ENCODE peak calls at places on chromosomes 6 and 20, in eight cellular contexts. O, J, K, N, X, D, T and W are unnamed samples.

GRCh38 chr6:71330501-71330900 is 41.9 kb downstream of the OGFRL1 start:
- DNase-seq in J (no peak), N (no peak), X (no peak), T (no peak), K (no peak), O (no peak), D (no peak), W (no peak)

GRCh38 chr6:82511546-82511945 is 147.9 kb downstream of the TPBG start:
- DNase-seq in O (no peak), J (no peak), T (no peak), N (no peak), K (no peak), X (no peak), D (no peak), W (no peak)

GRCh38 chr6:31441368-31442267 is 38.2 kb downstream of the MICA start:
- DNase-seq in N (peak), T (peak), O (peak), J (peak), K (peak), D (peak), X (peak), W (peak)

GRCh38 chr20:46308258-46309157 is at the start of gene CDH22:
- DNase-seq in K (peak), X (peak), O (peak), T (peak), N (peak), D (peak), J (no peak), W (no peak)

GRCh38 chr20:6178537-6178936 is 55.7 kb upstream of the FERMT1 start:
- DNase-seq in J (no peak), N (peak), T (peak), D (peak), K (no peak), X (no peak), O (no peak), W (peak)

GRCh38 chr6:101534386-101534785 is 140.9 kb downstream of the GRIK2 start:
- DNase-seq in K (no peak), X (no peak), N (no peak), T (peak), D (peak), J (no peak), O (no peak), W (peak)

GRCh38 chr6:159577564-159577963 is 115.5 kb downstream of the SOD2 start:
- DNase-seq in N (no peak), K (no peak), J (peak), X (no peak), O (no peak), D (no peak), T (peak), W (no peak)

GRCh38 chr20:43691928-43692524 is 25.1 kb downstream of the MYBL2 start:
- DNase-seq in J (peak), D (peak), K (peak), X (peak), O (no peak), N (peak), T (peak), W (peak)

GRCh38 chr6:33949877-33950831 is 146.4 kb upstream of the MLN start:
- DNase-seq in O (no peak), D (no peak), T (no peak), N (no peak), J (no peak), X (no peak), K (no peak), W (no peak)

DNA sequence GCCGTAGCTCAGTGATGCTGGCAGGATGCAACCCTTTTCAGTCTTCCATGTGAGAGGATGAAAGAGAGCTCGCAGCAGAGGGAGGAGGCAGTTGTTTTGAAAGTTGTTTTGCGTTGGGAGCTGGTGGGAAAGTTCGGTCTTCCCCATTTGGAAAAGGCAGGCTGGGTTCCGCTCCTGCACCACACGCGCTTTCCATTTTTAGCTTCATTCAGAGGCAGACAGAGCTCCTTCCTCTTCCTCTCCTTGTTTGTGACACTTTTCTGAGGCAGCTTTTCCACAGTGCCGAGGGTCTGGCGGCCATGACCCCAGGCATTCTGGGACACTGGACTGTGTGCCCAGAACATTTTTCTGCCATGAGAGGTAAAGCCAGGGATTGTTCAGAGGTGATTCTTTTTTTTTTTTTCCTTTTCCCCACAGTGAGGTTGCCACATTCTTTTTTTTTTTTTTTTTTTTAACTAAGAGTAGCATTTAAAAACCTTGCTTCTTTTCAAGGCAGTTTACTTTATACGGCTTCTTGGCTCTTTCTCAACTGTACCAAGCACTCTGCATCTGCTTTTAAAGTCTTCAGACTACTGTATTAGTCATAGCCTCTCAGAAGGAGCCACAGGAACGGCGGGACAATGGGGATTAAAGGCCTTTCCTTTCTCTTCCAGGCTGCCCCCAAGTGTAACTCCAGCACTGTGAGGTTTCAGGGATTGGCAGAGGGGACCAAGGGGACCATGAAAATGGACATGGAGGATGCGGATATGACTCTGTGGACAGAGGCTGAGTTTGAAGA is 1.6 kb downstream of the PRDM1 start:
- DNase-seq in X (no peak), D (peak), T (peak), N (peak), K (no peak), O (no peak), J (no peak), W (peak)
- TF ChIP-seq CTCF in X (no peak), D (no peak), T (no peak), N (no peak), K (no peak), O (no peak), J (no peak), W (no peak)

GRCh38 chr20:25223179-25223661 is 24.7 kb upstream of the PYGB start:
- DNase-seq in X (no peak), K (peak), N (peak), T (peak), D (peak), O (no peak), J (peak), W (peak)
- TF ChIP-seq CTCF in X (no peak), K (peak), N (no peak), T (peak), D (peak), O (no peak), J (peak), W (peak)

GRCh38 chr6:56771189-56771588 is 128.5 kb upstream of the DST start:
- DNase-seq in O (no peak), N (no peak), T (no peak), X (no peak), D (no peak), J (no peak), K (no peak), W (no peak)

GRCh38 chr6:56772737-56773184 is 130.1 kb upstream of the DST start:
- DNase-seq in J (no peak), O (no peak), N (peak), X (no peak), D (peak), T (peak), K (no peak), W (peak)

GRCh38 chr6:56775498-56776166 is 132.9 kb upstream of the DST start:
- DNase-seq in X (no peak), N (peak), K (no peak), D (no peak), J (no peak), O (no peak), T (no peak), W (no peak)

GRCh38 chr6:56770011-56770520 is 127.4 kb upstream of the DST start:
- DNase-seq in K (no peak), T (peak), N (no peak), O (no peak), J (no peak), X (no peak), D (peak), W (no peak)

GRCh38 chr6:56771929-56772607 is 129.4 kb upstream of the DST start:
- DNase-seq in X (no peak), K (no peak), N (no peak), T (no peak), J (no peak), O (no peak), D (no peak), W (no peak)
- TF ChIP-seq CTCF in X (no peak), K (no peak), N (no peak), T (no peak), J (no peak), O (no peak), D (no peak), W (no peak)

DNA sequence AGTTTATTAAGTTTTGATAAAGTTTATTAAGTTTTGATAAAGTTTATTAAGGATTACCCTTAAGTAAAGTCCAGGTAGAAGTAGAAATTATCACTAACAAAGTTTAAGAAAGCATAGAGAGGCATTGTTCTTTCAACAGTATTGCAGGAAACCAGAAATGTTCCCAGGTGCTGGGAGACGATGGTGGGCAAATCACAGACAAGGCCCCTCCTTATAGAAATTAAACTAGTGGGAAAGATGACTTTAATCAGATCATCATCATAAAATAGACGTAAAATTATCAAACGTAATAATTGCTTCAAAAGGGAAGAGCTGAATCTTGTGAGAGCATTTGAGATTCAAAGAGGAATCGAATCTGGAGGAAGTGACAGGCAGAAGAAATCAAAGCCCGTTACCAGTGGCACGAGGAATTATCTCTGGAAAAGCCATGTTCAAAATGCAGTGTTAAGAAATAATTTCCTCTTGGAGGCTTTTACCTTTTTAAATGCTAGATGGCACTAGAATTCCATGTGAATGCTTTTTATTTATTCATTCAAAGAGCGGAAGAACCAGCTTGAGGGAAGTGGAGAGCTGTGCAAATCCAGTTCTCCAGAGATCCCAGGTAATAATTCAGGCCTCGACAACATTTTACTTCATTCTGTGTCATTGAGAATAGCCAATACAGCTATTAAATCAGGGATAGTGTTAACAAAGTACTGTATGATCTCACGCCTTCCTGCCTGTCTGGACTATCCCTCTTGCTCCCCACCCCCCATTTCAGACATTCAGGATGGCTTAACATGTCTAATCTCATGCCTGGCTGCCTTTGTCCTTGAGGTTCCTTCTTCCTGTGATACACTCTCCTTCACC is 1.0 kb upstream of the APMAP start:
- DNase-seq in O (no peak), N (no peak), D (peak), J (no peak), X (no peak), K (no peak), T (peak), W (no peak)
- TF ChIP-seq CTCF in O (peak), N (no peak), D (peak), J (no peak), X (peak), K (peak), T (peak), W (peak)

DNA sequence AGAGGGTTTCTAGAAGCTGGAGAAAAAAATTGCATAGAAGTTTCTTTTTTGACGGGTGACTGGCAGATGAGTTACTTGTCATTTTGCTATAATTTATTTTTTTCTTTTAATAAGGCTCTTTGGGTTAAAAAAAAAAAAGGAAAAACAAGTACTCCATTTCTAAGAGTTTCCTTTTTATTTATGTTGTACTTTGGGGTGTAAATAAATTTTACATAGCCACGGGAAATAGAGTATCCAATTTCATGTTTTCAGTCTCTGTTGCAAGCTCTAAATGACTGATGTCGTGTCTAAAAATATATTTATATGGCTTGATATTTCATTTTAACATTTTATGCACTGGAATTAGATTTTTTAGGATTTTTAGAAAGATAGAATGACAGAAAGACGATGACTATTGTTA is 3.3 kb downstream of the EYA4 start:
- DNase-seq in T (no peak), X (no peak), D (no peak), K (no peak), N (no peak), J (no peak), O (no peak), W (no peak)
- TF ChIP-seq CTCF in T (no peak), X (no peak), D (no peak), K (no peak), N (no peak), J (no peak), O (no peak), W (no peak)

GRCh38 chr6:131063028-131063763 is at the start of gene EPB41L2:
- DNase-seq in J (peak), D (peak), X (peak), N (peak), T (peak), K (peak), O (peak), W (peak)
- TF ChIP-seq CTCF in J (peak), D (no peak), X (peak), N (peak), T (peak), K (peak), O (peak), W (peak)

DNA sequence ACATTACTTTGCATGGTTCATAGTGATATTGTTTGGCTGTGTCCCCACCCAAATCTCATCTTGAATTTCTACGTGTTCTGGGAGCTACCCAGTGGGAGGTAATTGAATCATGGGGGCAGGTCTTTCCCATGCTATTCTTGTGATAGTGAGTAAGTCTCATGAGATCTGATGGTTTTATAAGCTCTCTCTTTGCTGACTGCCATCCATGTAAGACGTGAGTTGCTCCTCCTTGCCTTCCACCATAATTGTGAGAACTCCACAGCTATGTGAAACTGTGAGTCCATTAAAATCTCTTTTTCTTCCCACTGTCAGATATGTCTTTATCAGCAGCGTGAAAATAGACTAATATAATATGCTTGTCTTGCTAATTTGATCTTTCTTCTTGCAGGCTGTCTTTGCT is 200.4 kb upstream of the NOX3 start:
- DNase-seq in N (no peak), D (no peak), K (no peak), X (no peak), J (no peak), O (no peak), T (no peak), W (no peak)
- TF ChIP-seq CTCF in N (no peak), D (no peak), K (no peak), X (no peak), J (no peak), O (no peak), T (no peak), W (no peak)

GRCh38 chr6:168044521-168045130 is 34.4 kb downstream of the FRMD1 start:
- DNase-seq in N (no peak), O (no peak), D (no peak), T (no peak), K (no peak), J (no peak), X (no peak), W (no peak)

GRCh38 chr6:168046696-168047095 is 32.3 kb downstream of the FRMD1 start:
- DNase-seq in X (no peak), T (no peak), D (no peak), K (no peak), J (no peak), O (no peak), N (no peak), W (no peak)

GRCh38 chr6:168045706-168046620 is 33.0 kb downstream of the FRMD1 start:
- DNase-seq in O (peak), D (peak), X (no peak), K (no peak), J (no peak), N (no peak), T (peak), W (no peak)

GRCh38 chr6:168043848-168044415 is 35.1 kb downstream of the FRMD1 start:
- DNase-seq in N (no peak), O (no peak), J (no peak), K (no peak), T (no peak), X (no peak), D (no peak), W (no peak)

DNA sequence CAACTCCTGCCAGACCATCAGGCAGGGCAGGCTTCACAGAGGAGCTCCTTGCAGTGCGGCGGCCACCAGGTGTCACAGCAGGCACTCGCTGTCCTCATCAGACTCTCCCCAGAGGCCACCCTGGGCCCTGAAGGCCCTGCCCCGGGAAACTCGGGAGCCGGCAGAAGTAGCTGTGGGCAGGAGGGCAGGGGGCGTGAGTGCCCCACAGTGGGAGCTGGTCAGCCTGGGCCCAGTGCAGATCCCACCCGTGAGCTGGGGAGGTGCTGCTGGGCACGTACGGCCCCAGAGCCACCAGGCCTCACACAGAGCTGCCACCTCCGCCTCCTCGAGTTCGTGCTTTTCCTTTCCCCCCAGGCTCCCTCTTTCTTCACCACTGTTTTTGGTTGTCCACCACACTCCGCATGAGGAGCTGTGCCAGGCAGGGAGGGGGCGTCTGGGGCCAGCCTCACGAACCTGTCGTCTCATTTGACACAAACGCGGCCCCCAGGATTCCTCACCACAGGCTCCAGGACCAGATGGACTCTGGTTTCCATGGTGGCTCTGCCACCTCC is 33.8 kb downstream of the FRMD1 start:
- DNase-seq in N (no peak), K (no peak), X (no peak), O (peak), J (no peak), D (no peak), T (no peak), W (no peak)
- TF ChIP-seq CTCF in N (no peak), K (peak), X (no peak), O (peak), J (no peak), D (no peak), T (no peak), W (no peak)

GRCh38 chr6:40988634-40989033 is 50.4 kb downstream of the UNC5CL start:
- DNase-seq in D (no peak), N (no peak), T (no peak), X (no peak), O (no peak), K (no peak), J (no peak), W (no peak)

GRCh38 chr6:40986364-40986763 is 52.7 kb downstream of the UNC5CL start:
- DNase-seq in O (no peak), D (no peak), K (no peak), T (peak), N (no peak), X (no peak), J (no peak), W (no peak)

GRCh38 chr6:40989204-40990179 is 49.5 kb downstream of the UNC5CL start:
- DNase-seq in O (no peak), K (no peak), N (no peak), J (no peak), X (no peak), T (no peak), D (no peak), W (no peak)

GRCh38 chr6:40986871-40987270 is 52.1 kb downstream of the UNC5CL start:
- DNase-seq in K (no peak), D (no peak), J (no peak), N (no peak), O (no peak), T (no peak), X (no peak), W (no peak)

DNA sequence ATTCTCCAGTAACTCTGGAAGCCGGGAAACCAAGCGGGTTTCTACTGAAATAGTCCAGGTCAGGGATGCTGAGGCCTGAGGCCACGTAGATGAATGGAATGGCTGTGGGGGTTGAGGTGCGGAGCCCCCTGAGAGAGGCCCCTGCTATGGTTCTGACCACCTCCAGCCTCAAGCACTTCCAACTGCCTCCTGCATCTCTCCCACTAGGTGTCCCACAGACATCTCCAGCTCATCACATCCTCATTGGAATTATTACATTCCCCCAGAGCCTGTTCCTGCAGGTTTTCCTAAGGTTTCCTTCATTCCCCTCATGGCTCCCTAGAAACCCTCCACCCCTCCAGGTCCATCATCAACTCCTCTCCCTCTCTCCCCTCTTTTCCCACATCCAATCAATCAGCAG is 48.7 kb downstream of the UNC5CL start:
- DNase-seq in N (no peak), K (no peak), O (no peak), T (no peak), D (no peak), X (no peak), J (no peak), W (no peak)
- TF ChIP-seq CTCF in N (no peak), K (peak), O (no peak), T (peak), D (peak), X (no peak), J (no peak), W (peak)